ENCODE peak calls at places on chromosomes 2 and 18, in six cellular contexts. One of them, this sample, is unnamed.
A peak's percentile ranks its signal among the peaks of the same experiment; 100 is the strongest.

GRCh38 chr2:42047488-42048317 is at the start of gene PKDCC:
- DNase-seq in breast epithelium: peak; percentile 62
- DNase-seq in gastrocnemius medialis: peak; percentile 86
- DNase-seq in HCT116: no peak
- DNase-seq in Peyer's patch: peak; percentile 83
- DNase-seq in body of pancreas: peak; percentile 85
- DNase-seq in this sample: no peak

GRCh38 chr2:224155896-224156295 is 116.8 kb upstream of the SERPINE2 start:
- DNase-seq in breast epithelium: no peak
- DNase-seq in gastrocnemius medialis: no peak
- DNase-seq in HCT116: no peak
- DNase-seq in Peyer's patch: no peak
- DNase-seq in body of pancreas: no peak
- DNase-seq in this sample: no peak

GRCh38 chr18:30683836-30684235 is 358.7 kb downstream of the DSC3 start:
- DNase-seq in breast epithelium: no peak
- DNase-seq in gastrocnemius medialis: no peak
- DNase-seq in HCT116: no peak
- DNase-seq in Peyer's patch: no peak
- DNase-seq in body of pancreas: no peak
- DNase-seq in this sample: no peak

GRCh38 chr18:66560092-66560491 is 43.8 kb downstream of the CDH19 start:
- DNase-seq in breast epithelium: no peak
- DNase-seq in gastrocnemius medialis: no peak
- DNase-seq in HCT116: no peak
- DNase-seq in Peyer's patch: no peak
- DNase-seq in body of pancreas: peak; percentile 17
- DNase-seq in this sample: no peak

GRCh38 chr2:234198976-234199375 is 148.5 kb downstream of the SPP2 start:
- DNase-seq in breast epithelium: no peak
- DNase-seq in gastrocnemius medialis: no peak
- DNase-seq in HCT116: no peak
- DNase-seq in Peyer's patch: no peak
- DNase-seq in body of pancreas: no peak
- DNase-seq in this sample: no peak

GRCh38 chr2:192827735-192828134 is 633.0 kb upstream of the TMEFF2 start:
- DNase-seq in breast epithelium: no peak
- DNase-seq in gastrocnemius medialis: no peak
- DNase-seq in HCT116: no peak
- DNase-seq in Peyer's patch: no peak
- DNase-seq in body of pancreas: no peak
- DNase-seq in this sample: no peak

GRCh38 chr2:211802611-211803010 is 736.0 kb downstream of the ERBB4 start:
- DNase-seq in breast epithelium: no peak
- DNase-seq in gastrocnemius medialis: no peak
- DNase-seq in HCT116: no peak
- DNase-seq in Peyer's patch: no peak
- DNase-seq in body of pancreas: no peak
- DNase-seq in this sample: no peak

GRCh38 chr2:130796280-130796679 is 40.4 kb upstream of the ARHGEF4 start:
- DNase-seq in breast epithelium: no peak
- DNase-seq in gastrocnemius medialis: no peak
- DNase-seq in HCT116: no peak
- DNase-seq in Peyer's patch: no peak
- DNase-seq in body of pancreas: no peak
- DNase-seq in this sample: no peak

GRCh38 chr2:201546576-201546975 is 95.0 kb downstream of the STRADB start:
- DNase-seq in breast epithelium: no peak
- DNase-seq in gastrocnemius medialis: no peak
- DNase-seq in HCT116: no peak
- DNase-seq in Peyer's patch: no peak
- DNase-seq in body of pancreas: no peak
- DNase-seq in this sample: no peak

GRCh38 chr2:8636691-8637636 is 44.9 kb upstream of the ID2 start:
- DNase-seq in breast epithelium: no peak
- DNase-seq in gastrocnemius medialis: no peak
- DNase-seq in HCT116: no peak
- DNase-seq in Peyer's patch: no peak
- DNase-seq in body of pancreas: no peak
- DNase-seq in this sample: no peak

GRCh38 chr2:127104166-127104660 is 2.7 kb downstream of the BIN1 start:
- DNase-seq in breast epithelium: peak; percentile 10
- DNase-seq in gastrocnemius medialis: no peak
- DNase-seq in HCT116: no peak
- DNase-seq in Peyer's patch: peak; percentile 31
- DNase-seq in body of pancreas: no peak
- DNase-seq in this sample: no peak

GRCh38 chr2:134228493-134228903 is 25.4 kb upstream of the MGAT5 start:
- DNase-seq in breast epithelium: no peak
- DNase-seq in gastrocnemius medialis: no peak
- DNase-seq in HCT116: no peak
- DNase-seq in Peyer's patch: no peak
- DNase-seq in body of pancreas: no peak
- DNase-seq in this sample: no peak

GRCh38 chr18:45464619-45465018 is 150.7 kb upstream of the SLC14A2 start:
- DNase-seq in breast epithelium: no peak
- DNase-seq in gastrocnemius medialis: no peak
- DNase-seq in HCT116: no peak
- DNase-seq in Peyer's patch: no peak
- DNase-seq in body of pancreas: peak; percentile 16
- DNase-seq in this sample: no peak

GRCh38 chr2:206971805-206972204 is 32.5 kb downstream of the CPO start:
- DNase-seq in breast epithelium: no peak
- DNase-seq in gastrocnemius medialis: peak; percentile 63
- DNase-seq in HCT116: no peak
- DNase-seq in Peyer's patch: peak; percentile 51
- DNase-seq in body of pancreas: no peak
- DNase-seq in this sample: no peak

GRCh38 chr2:2845267-2845666 is 514.2 kb upstream of the MYT1L start:
- DNase-seq in breast epithelium: no peak
- DNase-seq in gastrocnemius medialis: no peak
- DNase-seq in HCT116: no peak
- DNase-seq in Peyer's patch: no peak
- DNase-seq in body of pancreas: no peak
- DNase-seq in this sample: no peak

GRCh38 chr2:168673265-168674222 is 128.9 kb upstream of the NOSTRIN start:
- DNase-seq in breast epithelium: no peak
- DNase-seq in gastrocnemius medialis: no peak
- DNase-seq in HCT116: no peak
- DNase-seq in Peyer's patch: no peak
- DNase-seq in body of pancreas: no peak
- DNase-seq in this sample: no peak

DNA sequence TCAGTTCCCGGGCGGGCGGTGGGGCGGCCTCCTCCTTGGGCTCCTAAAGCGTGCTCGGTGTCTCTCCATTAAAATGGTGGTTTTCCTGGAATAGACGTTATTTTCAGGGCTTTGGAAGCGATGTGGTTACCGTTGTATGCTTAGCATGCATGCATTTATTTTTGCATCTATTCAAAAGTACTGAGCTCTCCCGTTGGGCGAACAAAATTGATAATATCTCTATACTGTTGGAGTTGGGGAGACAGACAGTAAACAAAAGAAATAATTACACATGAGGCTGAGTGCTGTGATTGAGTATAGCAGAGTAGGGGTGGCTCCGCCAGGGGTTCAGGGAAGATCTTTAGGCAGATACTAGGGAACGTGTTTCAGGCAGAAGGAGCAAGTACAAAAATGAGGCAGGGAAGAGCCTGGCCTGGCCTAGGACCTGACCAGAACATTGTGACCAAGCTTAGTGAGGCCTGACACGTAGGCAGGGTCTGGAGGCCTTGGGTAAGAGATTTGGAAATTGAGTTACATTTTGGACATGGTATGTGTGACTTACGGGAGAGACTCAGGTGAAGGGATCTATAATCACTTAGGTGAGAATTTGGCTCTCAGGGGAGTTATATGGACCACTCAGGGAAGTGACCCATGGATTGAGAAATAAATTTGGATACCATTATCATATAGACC is 674 bp downstream of the NCAPH start:
- DNase-seq in breast epithelium: no peak
- DNase-seq in gastrocnemius medialis: no peak
- DNase-seq in HCT116: no peak
- DNase-seq in Peyer's patch: peak; percentile 25
- DNase-seq in body of pancreas: no peak
- DNase-seq in this sample: no peak
- TF ChIP-seq POLR2A in breast epithelium: no peak
- TF ChIP-seq POLR2A in gastrocnemius medialis: no peak
- TF ChIP-seq POLR2A in HCT116: peak; percentile 67
- TF ChIP-seq POLR2A in Peyer's patch: no peak
- TF ChIP-seq POLR2A in body of pancreas: no peak
- TF ChIP-seq POLR2A in this sample: no peak

DNA sequence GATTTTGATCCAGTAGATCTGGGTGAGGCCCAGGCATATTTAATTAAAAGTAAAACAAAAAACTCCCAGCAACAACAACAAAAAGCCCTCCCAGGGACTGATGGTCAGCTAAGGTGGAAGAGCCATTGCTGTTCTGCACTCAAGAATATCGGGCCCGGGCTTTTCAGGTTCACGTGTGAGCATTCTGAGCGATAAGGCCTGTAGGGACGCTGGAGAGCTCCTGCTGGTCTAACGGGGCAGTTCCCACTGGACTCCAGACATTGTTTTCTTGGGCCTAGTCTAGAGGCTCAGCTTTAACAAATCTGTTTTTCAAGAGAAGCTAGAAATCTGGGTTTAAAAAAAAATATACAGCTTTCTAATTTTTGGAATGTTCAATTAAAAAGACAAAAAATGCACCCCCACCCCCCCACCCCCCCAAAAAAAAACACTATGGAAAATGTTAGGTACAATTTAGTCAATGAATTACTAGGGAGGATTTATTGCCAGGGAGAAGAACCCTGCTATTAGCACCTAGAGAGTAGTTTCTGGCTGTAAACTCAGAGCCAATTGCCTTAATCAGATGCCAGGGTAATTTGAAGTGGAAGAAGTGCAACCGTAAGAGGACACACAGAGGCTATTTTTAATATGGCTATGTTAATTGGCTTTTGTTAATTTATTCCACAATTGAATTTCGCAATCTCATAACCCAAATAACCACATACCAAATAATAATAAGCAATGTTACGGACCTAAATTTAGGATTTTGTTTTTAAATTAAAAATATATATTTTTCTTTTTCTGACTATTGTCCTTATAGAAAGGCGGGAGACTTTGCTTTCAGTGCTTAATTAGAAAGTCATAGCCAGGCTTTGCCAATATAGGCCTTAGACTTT is 78.9 kb downstream of the MAP4K4 start:
- DNase-seq in breast epithelium: no peak
- DNase-seq in gastrocnemius medialis: no peak
- DNase-seq in HCT116: no peak
- DNase-seq in Peyer's patch: no peak
- DNase-seq in body of pancreas: no peak
- DNase-seq in this sample: no peak
- H3K4me1 ChIP-seq in breast epithelium: no peaks in the 10 kb centered on the region
- H3K4me1 ChIP-seq in gastrocnemius medialis: peaks cover 68% of the 10 kb centered on the region
- H3K4me1 ChIP-seq in HCT116: no peaks in the 10 kb centered on the region
- H3K4me1 ChIP-seq in Peyer's patch: no peaks in the 10 kb centered on the region
- H3K4me1 ChIP-seq in body of pancreas: peaks cover 17% of the 10 kb centered on the region
- H3K4me1 ChIP-seq in this sample: peaks cover 66% of the 10 kb centered on the region

GRCh38 chr2:189763908-189764661 is 1.5 kb upstream of the OSGEPL1 start:
- DNase-seq in breast epithelium: no peak
- DNase-seq in gastrocnemius medialis: no peak
- DNase-seq in HCT116: no peak
- DNase-seq in Peyer's patch: no peak
- DNase-seq in body of pancreas: no peak
- DNase-seq in this sample: no peak

GRCh38 chr2:189762229-189762550 is 402 bp downstream of the OSGEPL1 start:
- DNase-seq in breast epithelium: no peak
- DNase-seq in gastrocnemius medialis: no peak
- DNase-seq in HCT116: no peak
- DNase-seq in Peyer's patch: no peak
- DNase-seq in body of pancreas: no peak
- DNase-seq in this sample: peak; percentile 83

DNA sequence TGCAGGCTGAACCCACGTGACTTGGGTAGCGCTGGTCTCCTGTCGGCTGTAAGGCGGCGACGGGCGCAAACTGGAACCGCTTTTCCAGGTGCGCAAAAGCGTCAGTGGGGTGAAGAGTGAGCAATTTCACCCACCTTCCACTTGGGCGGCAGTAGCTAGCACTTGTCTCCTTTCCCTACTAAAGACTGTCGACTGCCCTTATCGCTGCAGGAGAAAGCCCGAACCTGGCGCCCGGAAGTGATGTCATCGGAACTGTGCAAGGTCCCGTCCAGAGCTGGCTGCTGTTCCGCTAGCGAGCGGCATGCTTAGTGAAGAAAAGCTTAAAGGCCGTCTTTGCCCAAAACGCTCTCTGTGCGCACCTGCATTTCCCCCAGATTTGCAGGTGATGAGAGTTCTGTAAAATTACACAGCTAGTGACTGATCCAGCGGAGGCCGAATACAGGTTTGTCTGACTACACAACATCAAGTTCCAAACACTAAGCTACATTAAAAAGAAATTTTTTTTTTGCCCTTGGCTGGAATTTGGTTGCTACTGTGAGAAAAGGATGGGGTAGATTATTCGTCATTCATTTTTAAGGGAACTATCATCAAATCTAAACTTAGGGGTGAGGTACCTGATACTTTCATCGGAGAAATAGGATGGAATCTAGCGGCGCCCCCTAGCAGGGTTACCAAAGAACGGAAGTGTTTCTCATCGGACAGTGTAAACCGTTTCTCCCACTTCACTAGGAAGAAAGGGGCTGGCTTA is at the start of gene OSGEPL1:
- DNase-seq in breast epithelium: peak; percentile 86
- DNase-seq in gastrocnemius medialis: peak; percentile 87
- DNase-seq in HCT116: peak; percentile 96
- DNase-seq in Peyer's patch: peak; percentile 98
- DNase-seq in body of pancreas: peak; percentile 94
- DNase-seq in this sample: peak; percentile 92
- TF ChIP-seq POLR2A in breast epithelium: no peak
- TF ChIP-seq POLR2A in gastrocnemius medialis: no peak
- TF ChIP-seq POLR2A in HCT116: peak; percentile 77
- TF ChIP-seq POLR2A in Peyer's patch: peak; percentile 24
- TF ChIP-seq POLR2A in body of pancreas: peak; percentile 66
- TF ChIP-seq POLR2A in this sample: no peak

DNA sequence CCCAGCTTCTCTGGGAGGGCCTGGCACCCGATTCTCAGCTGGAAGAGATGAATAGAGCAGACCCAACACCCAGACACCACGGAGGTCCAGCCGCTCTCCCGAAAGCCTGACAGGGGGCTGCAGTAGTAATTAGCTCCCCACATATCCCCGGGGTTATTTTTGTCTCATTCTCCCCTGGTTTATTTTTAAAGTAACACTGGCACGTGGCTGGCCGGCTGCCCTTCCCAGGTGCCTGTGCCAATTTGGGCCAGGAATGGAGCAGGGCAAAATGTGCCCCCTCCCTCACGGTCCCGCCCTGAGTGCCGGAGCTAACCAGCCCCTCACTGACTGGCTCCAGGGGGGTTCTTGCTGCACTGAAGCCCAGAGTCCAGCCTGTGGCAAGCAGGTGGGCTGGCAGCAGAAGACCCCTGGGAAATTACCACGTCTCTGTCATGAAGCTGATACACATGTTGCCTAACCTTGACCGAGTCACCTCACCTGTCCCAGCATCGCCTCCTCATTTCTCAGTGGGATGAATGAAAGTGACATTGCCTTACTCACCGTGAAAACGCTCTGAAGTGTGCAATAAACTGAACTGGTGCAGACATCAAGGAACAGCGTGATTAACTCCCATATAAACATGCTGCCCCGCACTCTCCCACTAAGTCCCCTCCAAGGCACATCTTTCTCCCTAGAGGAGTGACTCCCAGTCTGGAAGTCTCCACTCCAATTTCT is 18.4 kb downstream of the KCNK3 start:
- DNase-seq in breast epithelium: no peak
- DNase-seq in gastrocnemius medialis: no peak
- DNase-seq in HCT116: no peak
- DNase-seq in Peyer's patch: no peak
- DNase-seq in body of pancreas: peak; percentile 48
- DNase-seq in this sample: no peak
- H3K4me1 ChIP-seq in breast epithelium: no peaks in the 10 kb centered on the region
- H3K4me1 ChIP-seq in gastrocnemius medialis: peaks cover 6% of the 10 kb centered on the region
- H3K4me1 ChIP-seq in HCT116: no peaks in the 10 kb centered on the region
- H3K4me1 ChIP-seq in Peyer's patch: no peaks in the 10 kb centered on the region
- H3K4me1 ChIP-seq in body of pancreas: peaks cover 78% of the 10 kb centered on the region
- H3K4me1 ChIP-seq in this sample: peaks cover 5% of the 10 kb centered on the region

This sample was measured in vagina.